ENCODE peak calls at places on chromosome 7, in four cellular contexts. I is upper lobe of right lung, V is ascending aorta, Q is choroid plexus epithelial cell. P is an unnamed sample.

GRCh38 chr7:131300572-131301466 is 26.9 kb upstream of the MKLN1 start:
- DNase-seq in I (no peak), V (no peak), Q (peak; percentile 33), P (peak; percentile 51)

GRCh38 chr7:4842302-4843064 is 19.3 kb downstream of the PAPOLB start:
- DNase-seq in I (peak; percentile 66), V (no peak), Q (no peak), P (no peak)

GRCh38 chr7:17781491-17782215 is 158.6 kb downstream of the SNX13 start:
- DNase-seq in I (no peak), V (no peak), Q (peak; percentile 64), P (peak; percentile 34)

GRCh38 chr7:38699481-38699880 is 68.3 kb upstream of the AMPH start:
- DNase-seq in I (no peak), V (no peak), Q (peak; percentile 47), P (peak; percentile 85)

GRCh38 chr7:70673833-70674232 is 458.1 kb upstream of the GALNT17 start:
- DNase-seq in I (no peak), V (no peak), Q (no peak), P (no peak)

GRCh38 chr7:73623798-73624668 is at the start of gene MLXIPL:
- DNase-seq in I (peak; percentile 94), V (no peak), Q (peak; percentile 42), P (peak; percentile 16)

GRCh38 chr7:107180378-107180777 is 11.6 kb downstream of the HBP1 start:
- DNase-seq in I (no peak), V (no peak), Q (peak; percentile 92), P (peak; percentile 84)

GRCh38 chr7:92669616-92670153 is 79.5 kb upstream of the FAM133B start:
- DNase-seq in I (no peak), V (no peak), Q (peak; percentile 23), P (peak; percentile 68)

GRCh38 chr7:167087-167855 is 25.1 kb upstream of the FAM20C start:
- DNase-seq in I (peak; percentile 73), V (no peak), Q (no peak), P (no peak)

GRCh38 chr7:148332191-148332590 is 258.4 kb upstream of the C7orf33 start:
- DNase-seq in I (no peak), V (no peak), Q (no peak), P (no peak)

GRCh38 chr7:123979876-123980275 is 53.0 kb downstream of the TMEM229A start:
- DNase-seq in I (no peak), V (no peak), Q (peak; percentile 81), P (peak; percentile 7)

GRCh38 chr7:91692800-91693199 is 187.7 kb downstream of the MTERF1 start:
- DNase-seq in I (no peak), V (no peak), Q (peak; percentile 32), P (peak; percentile 40)

GRCh38 chr7:141156446-141156845 is 82.6 kb downstream of the TMEM178B start:
- DNase-seq in I (no peak), V (no peak), Q (no peak), P (no peak)

GRCh38 chr7:20906791-20907190 is 120.1 kb upstream of the SP8 start:
- DNase-seq in I (no peak), V (no peak), Q (no peak), P (no peak)

GRCh38 chr7:155669717-155670505 is 25.4 kb downstream of the RBM33 start:
- DNase-seq in I (peak; percentile 84), V (no peak), Q (peak; percentile 28), P (peak; percentile 88)

GRCh38 chr7:5695037-5695708 is 86.3 kb downstream of the RNF216 start:
- DNase-seq in I (no peak), V (no peak), Q (peak; percentile 90), P (peak; percentile 85)

GRCh38 chr7:8125680-8126444 is 136.1 kb downstream of the ICA1 start:
- DNase-seq in I (peak; percentile 67), V (peak; percentile 24), Q (no peak), P (no peak)
- H3K4me3 ChIP-seq in I (no peak overlapping the region), V (no peak overlapping the region), Q (no peak overlapping the region), P (no peak overlapping the region)

DNA sequence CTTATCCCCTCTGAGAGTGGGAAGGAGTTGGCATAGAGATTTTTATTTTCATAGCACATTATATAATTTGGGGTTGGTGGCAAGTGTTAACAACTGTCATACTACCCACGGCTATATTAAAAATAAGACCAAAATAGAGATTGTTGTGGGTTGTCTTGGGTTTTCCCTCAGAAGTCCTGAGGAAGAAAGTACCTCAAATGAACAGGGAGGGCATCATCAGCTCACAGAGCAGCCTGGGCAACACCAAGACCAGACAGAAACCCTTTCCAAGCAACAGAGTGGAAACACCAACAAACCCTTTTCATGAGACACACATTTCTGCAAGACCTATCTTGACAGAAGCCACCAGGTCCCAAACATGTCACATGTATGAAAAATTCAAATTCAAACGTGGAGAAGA is 121.2 kb downstream of the GLI3 start:
- DNase-seq in I (no peak), V (no peak), Q (no peak), P (no peak)
- TF ChIP-seq CTCF in I (no peak), V (no peak), Q (no peak), P (no peak)

GRCh38 chr7:23335621-23336020 is 36.5 kb downstream of the MALSU1 start:
- DNase-seq in I (no peak), V (no peak), Q (no peak), P (no peak)
- H3K4me3 ChIP-seq in I (no peak overlapping the region), V (no peak overlapping the region), Q (no peak overlapping the region), P (no peak overlapping the region)

GRCh38 chr7:151992375-151992774 is 33.1 kb upstream of the GALNT11 start:
- DNase-seq in I (peak; percentile 75), V (no peak), Q (peak; percentile 33), P (peak; percentile 47)
- TF ChIP-seq CTCF in I (peak; percentile 22), V (no peak), Q (peak; percentile 35), P (peak; percentile 7)

P was measured in fibroblast of mammary gland.